ENCODE peak calls at places on chromosome 22, in ten cellular contexts. C is suprapubic skin, S is stomach, J is HCT116, F is esophagus muscularis mucosa, B is GM12878, D is H1, I is K562, K is prostate gland, M is sigmoid colon. R is an unnamed sample.
A peak's percentile ranks its signal among the peaks of the same experiment; 100 is the strongest.

GRCh38 chr22:40176921-40177737 is 596 bp upstream of the TNRC6B start:
- DNase-seq in C (no peak), S (peak; percentile 32), J (no peak), F (no peak), B (peak; percentile 41), D (peak; percentile 46), I (peak; percentile 60), K (peak; percentile 69), M (no peak), R (peak; percentile 55)

GRCh38 chr22:46791201-46791731 is 28.8 kb downstream of the TBC1D22A start:
- DNase-seq in C (no peak), S (peak; percentile 43), J (no peak), F (no peak), B (no peak), D (no peak), I (no peak), K (no peak), M (peak; percentile 84), R (peak; percentile 53)

GRCh38 chr22:20862540-20862939 is 3.7 kb downstream of the SNAP29 start:
- DNase-seq in C (no peak), S (no peak), J (no peak), F (no peak), B (no peak), D (no peak), I (peak; percentile 34), K (no peak), M (no peak), R (no peak)

GRCh38 chr22:20956258-20957117 is 10.6 kb upstream of the AIFM3 start:
- DNase-seq in C (no peak), S (no peak), J (peak; percentile 73), F (no peak), B (no peak), D (no peak), I (no peak), K (no peak), M (no peak), R (peak; percentile 87)

GRCh38 chr22:45450101-45450785 is 36.8 kb downstream of the RIBC2 start:
- DNase-seq in C (no peak), S (no peak), J (no peak), F (no peak), B (no peak), D (no peak), I (no peak), K (no peak), M (no peak), R (no peak)

GRCh38 chr22:16806401-16806800 is 18.8 kb downstream of the XKR3 start:
- DNase-seq in C (no peak), S (no peak), J (no peak), F (no peak), B (no peak), D (no peak), I (no peak), K (no peak), M (no peak), R (no peak)

GRCh38 chr22:47294222-47294532 is 531.7 kb downstream of the TBC1D22A start:
- DNase-seq in C (peak; percentile 78), S (peak; percentile 25), J (no peak), F (no peak), B (no peak), D (no peak), I (no peak), K (no peak), M (peak; percentile 47), R (no peak)

GRCh38 chr22:28958611-28959010 is 75.2 kb downstream of the ZNRF3 start:
- DNase-seq in C (no peak), S (no peak), J (no peak), F (no peak), B (no peak), D (no peak), I (no peak), K (no peak), M (no peak), R (no peak)

GRCh38 chr22:24875862-24876506 is 70.0 kb downstream of the SGSM1 start:
- DNase-seq in C (no peak), S (no peak), J (no peak), F (no peak), B (no peak), D (peak; percentile 38), I (peak; percentile 18), K (no peak), M (no peak), R (no peak)

GRCh38 chr22:19082101-19082500 is 40.1 kb downstream of the DGCR2 start:
- DNase-seq in C (peak; percentile 60), S (no peak), J (no peak), F (no peak), B (no peak), D (no peak), I (no peak), K (no peak), M (no peak), R (no peak)

GRCh38 chr22:46111645-46112306 is 38.5 kb upstream of the PPARA start:
- DNase-seq in C (no peak), S (no peak), J (no peak), F (no peak), B (no peak), D (no peak), I (no peak), K (no peak), M (no peak), R (no peak)

GRCh38 chr22:42772647-42773046 is 52.0 kb upstream of the A4GALT start:
- DNase-seq in C (no peak), S (no peak), J (no peak), F (no peak), B (no peak), D (no peak), I (no peak), K (no peak), M (no peak), R (no peak)

GRCh38 chr22:48270731-48271130 is 1508.3 kb downstream of the TBC1D22A start:
- DNase-seq in C (no peak), S (no peak), J (no peak), F (no peak), B (no peak), D (no peak), I (no peak), K (no peak), M (no peak), R (no peak)

GRCh38 chr22:29116397-29117123 is 43.7 kb downstream of the KREMEN1 start:
- DNase-seq in C (no peak), S (no peak), J (no peak), F (no peak), B (no peak), D (no peak), I (no peak), K (no peak), M (no peak), R (no peak)

DNA sequence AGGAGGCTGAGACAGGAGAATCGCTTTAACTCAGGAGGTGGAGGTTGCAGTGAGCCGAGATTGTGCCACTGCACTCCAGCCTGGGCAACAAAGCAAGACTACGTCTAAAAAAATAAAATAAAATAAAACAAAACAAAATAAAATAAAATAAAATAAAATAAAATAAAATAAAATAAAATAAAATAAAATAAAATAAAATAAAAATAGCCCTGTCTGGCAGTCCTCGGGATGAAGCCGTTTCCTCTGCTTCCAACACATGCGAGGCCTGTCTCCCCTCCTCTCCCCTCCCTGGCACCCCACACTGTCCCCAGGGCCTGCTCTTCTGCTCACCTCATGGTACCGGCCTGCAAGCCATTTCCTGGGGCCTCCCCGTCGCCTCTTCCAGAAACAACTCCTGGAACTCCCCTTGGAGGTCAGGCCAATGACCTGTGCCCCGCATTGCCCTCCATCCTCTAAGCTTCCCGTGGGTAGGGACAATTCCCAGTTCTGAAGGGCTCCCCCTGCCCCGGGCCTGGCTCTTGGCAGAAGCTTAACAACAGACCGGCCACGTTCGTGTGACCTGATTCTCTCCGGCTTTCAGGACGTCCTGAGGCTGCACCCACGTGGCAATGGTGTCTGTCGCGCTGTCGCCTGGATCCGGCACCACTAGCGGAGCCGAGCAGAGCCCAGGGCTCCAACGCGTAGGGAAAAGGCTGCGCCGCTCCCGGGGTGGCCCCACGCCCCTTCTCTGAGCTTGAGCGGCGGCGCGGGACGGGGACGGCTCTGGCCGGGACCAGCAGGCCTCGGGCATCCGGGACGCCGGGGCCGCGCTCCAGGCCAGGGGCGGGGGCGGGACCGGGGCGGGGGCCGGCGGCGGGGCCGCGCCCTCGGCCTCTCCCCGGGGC is 456 bp upstream of the PARVB start:
- DNase-seq in C (no peak), S (peak; percentile 54), J (no peak), F (no peak), B (no peak), D (no peak), I (peak; percentile 75), K (no peak), M (no peak), R (peak; percentile 50)
- TF ChIP-seq POLR2A in C (no peak), S (no peak), J (no peak), F (peak; percentile 35), B (peak; percentile 89), D (no peak), I (peak; percentile 79), K (no peak), M (no peak), R (peak; percentile 32)

GRCh38 chr22:49936973-49937757 is 18.7 kb downstream of the CRELD2 start:
- DNase-seq in C (no peak), S (peak; percentile 57), J (no peak), F (no peak), B (no peak), D (no peak), I (no peak), K (no peak), M (no peak), R (no peak)
- TF ChIP-seq POLR2AphosphoS5 in C (no peak), S (no peak), J (no peak), F (no peak), B (no peak), D (no peak), I (no peak), K (no peak), M (peak; percentile 27), R (no peak)

DNA sequence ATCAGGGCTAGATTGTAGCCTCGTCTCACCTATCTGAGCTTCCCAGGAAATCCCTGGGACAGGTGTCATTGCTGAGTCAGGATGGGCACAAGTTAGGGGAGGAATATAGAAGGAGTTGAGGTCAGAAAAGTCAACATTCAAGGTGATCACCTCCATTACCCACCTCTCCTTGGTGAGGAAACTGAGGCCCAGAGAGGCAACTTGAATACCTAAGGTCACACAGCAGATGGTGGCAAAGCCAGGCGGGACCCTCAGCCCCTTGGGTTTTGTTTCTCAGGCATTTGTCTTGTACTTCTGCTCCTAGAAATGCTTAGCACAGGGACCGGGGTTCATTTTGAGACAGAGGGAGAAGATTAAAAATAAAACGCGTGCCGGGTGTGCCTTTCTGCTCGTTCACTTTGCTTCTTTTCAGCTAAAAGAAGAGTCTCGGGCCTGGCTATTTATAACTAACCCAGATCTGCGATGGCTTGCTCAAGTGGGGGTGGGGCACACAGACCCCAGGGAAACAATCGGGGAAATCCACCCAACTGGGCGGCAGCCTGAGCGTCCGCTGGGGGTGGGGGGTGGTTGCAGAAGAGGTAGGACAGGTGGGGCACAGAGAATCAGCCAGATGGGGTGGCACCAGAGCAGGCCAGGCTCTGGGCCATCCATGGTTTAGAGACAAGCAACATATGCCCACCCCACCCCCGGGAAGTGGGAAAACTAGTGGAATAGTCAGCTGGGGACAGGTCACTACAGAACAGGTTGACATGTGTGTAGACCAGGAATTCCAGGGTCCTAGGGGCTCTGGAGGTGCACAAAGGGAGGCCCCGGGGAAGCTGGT is 3.9 kb upstream of the GNAZ start:
- DNase-seq in C (no peak), S (peak; percentile 20), J (no peak), F (peak; percentile 89), B (no peak), D (no peak), I (no peak), K (no peak), M (peak; percentile 28), R (peak; percentile 2)
- TF ChIP-seq CTCF in C (no peak), S (no peak), J (no peak), F (no peak), B (no peak), D (no peak), I (no peak), K (no peak), M (no peak), R (no peak)

GRCh38 chr22:36069368-36069767 is 40.7 kb upstream of the RBFOX2 start:
- DNase-seq in C (no peak), S (no peak), J (no peak), F (no peak), B (no peak), D (no peak), I (no peak), K (no peak), M (no peak), R (no peak)
- TF ChIP-seq POLR2A in C (no peak), S (no peak), J (no peak), F (no peak), B (no peak), D (no peak), I (no peak), K (no peak), M (no peak), R (no peak)